ENCODE peak calls at places on chromosomes 4 and X, in ten cellular contexts. F, G, Q, D, Z, T, J, X, A and E are unnamed samples.

GRCh38 chr4:180059216-180059881 is 2183.9 kb upstream of the TENM3 start:
- DNase-seq in D (no peak), T (no peak), X (no peak), J (no peak), Z (no peak), F (no peak), Q (no peak), G (no peak), A (no peak), E (no peak)

GRCh38 chr4:65316534-65316933 is 353.8 kb downstream of the EPHA5 start:
- DNase-seq in A (no peak), J (no peak), G (no peak), Q (no peak), F (no peak), T (no peak), D (no peak), X (no peak), Z (no peak), E (no peak)

GRCh38 chr4:1227817-1228216 is 21.1 kb downstream of the CTBP1 start:
- DNase-seq in J (no peak), F (no peak), D (no peak), A (no peak), G (no peak), Z (no peak), T (no peak), X (no peak), Q (no peak), E (no peak)

GRCh38 chrX:14598330-14598729 is 69.0 kb downstream of the GLRA2 start:
- DNase-seq in X (no peak), G (no peak), Z (no peak), T (no peak), Q (no peak), D (no peak), J (no peak), A (no peak), F (no peak), E (no peak)

GRCh38 chr4:136864580-136865185 is 667.6 kb downstream of the PCDH18 start:
- DNase-seq in X (peak; percentile 82), Z (no peak), F (peak; percentile 28), D (no peak), A (peak; percentile 79), G (no peak), Q (peak; percentile 81), T (no peak), J (peak; percentile 9), E (no peak)

GRCh38 chr4:16123356-16124084 is 39.7 kb upstream of the PROM1 start:
- DNase-seq in G (no peak), J (no peak), Q (no peak), F (no peak), Z (no peak), X (no peak), T (no peak), A (no peak), D (no peak), E (no peak)

GRCh38 chr4:73945140-73945539 is 36.7 kb downstream of the PF4 start:
- DNase-seq in X (no peak), Z (no peak), Q (no peak), T (no peak), G (no peak), F (no peak), J (no peak), A (no peak), D (no peak), E (no peak)

GRCh38 chr4:5979981-5980380 is 38.2 kb downstream of the C4orf50 start:
- DNase-seq in J (no peak), F (no peak), X (no peak), T (no peak), Q (no peak), G (peak; percentile 33), A (peak; percentile 39), D (no peak), Z (no peak), E (no peak)

GRCh38 chr4:180695851-180696250 is 1547.4 kb upstream of the TENM3 start:
- DNase-seq in J (no peak), T (no peak), X (no peak), G (no peak), F (no peak), D (no peak), Z (no peak), A (no peak), Q (peak; percentile 97), E (no peak)

GRCh38 chrX:40065291-40066046 is 32.3 kb downstream of the BCOR start:
- DNase-seq in Z (no peak), Q (no peak), G (no peak), X (no peak), T (no peak), A (no peak), D (no peak), J (no peak), F (no peak), E (peak; percentile 40)

GRCh38 chrX:153689654-153690465 is 2.1 kb downstream of the SLC6A8 start:
- DNase-seq in X (no peak), Q (peak; percentile 23), D (no peak), T (no peak), F (no peak), G (no peak), Z (no peak), J (no peak), A (peak; percentile 52), E (no peak)

GRCh38 chr4:114659386-114660008 is 60.9 kb downstream of the UGT8 start:
- DNase-seq in Q (peak; percentile 64), F (peak; percentile 28), D (no peak), A (peak; percentile 68), X (peak; percentile 68), Z (peak; percentile 12), J (peak; percentile 1), T (no peak), G (no peak), E (peak; percentile 37)

GRCh38 chr4:96366632-96367031 is 526.7 kb downstream of the PDHA2 start:
- DNase-seq in D (no peak), A (no peak), T (no peak), Q (no peak), G (no peak), X (no peak), Z (no peak), F (no peak), J (no peak), E (no peak)

GRCh38 chr4:187608001-187608421 is 387.6 kb upstream of the ZFP42 start:
- DNase-seq in Z (no peak), J (peak; percentile 67), F (peak; percentile 73), X (peak; percentile 33), G (no peak), T (no peak), D (no peak), A (peak; percentile 59), Q (peak; percentile 93), E (no peak)

GRCh38 chrX:48974574-48974973 is 2.9 kb upstream of the KCND1 start:
- DNase-seq in F (no peak), J (no peak), Q (no peak), A (no peak), G (no peak), Z (no peak), T (no peak), D (no peak), X (no peak), E (no peak)

GRCh38 chrX:48975041-48975440 is 3.4 kb upstream of the KCND1 start:
- DNase-seq in F (no peak), T (no peak), Q (no peak), G (no peak), D (no peak), Z (no peak), X (no peak), A (no peak), J (no peak), E (no peak)

GRCh38 chrX:48975541-48975940 is 3.9 kb upstream of the KCND1 start:
- DNase-seq in X (no peak), Q (no peak), J (no peak), T (no peak), D (no peak), Z (no peak), A (no peak), G (no peak), F (no peak), E (no peak)

GRCh38 chrX:48974033-48974432 is 2.4 kb upstream of the KCND1 start:
- DNase-seq in Z (no peak), G (no peak), Q (no peak), T (no peak), J (no peak), A (no peak), D (no peak), F (no peak), X (no peak), E (no peak)

GRCh38 chrX:48976086-48976485 is 4.4 kb upstream of the KCND1 start:
- DNase-seq in Q (no peak), J (no peak), D (no peak), T (no peak), Z (no peak), X (no peak), A (no peak), F (no peak), G (no peak), E (no peak)
- TF ChIP-seq CTCF in Q (no peak), J (no peak), D (no peak), T (no peak), Z (no peak), X (no peak), A (no peak), F (no peak), G (no peak), E (no peak)

DNA sequence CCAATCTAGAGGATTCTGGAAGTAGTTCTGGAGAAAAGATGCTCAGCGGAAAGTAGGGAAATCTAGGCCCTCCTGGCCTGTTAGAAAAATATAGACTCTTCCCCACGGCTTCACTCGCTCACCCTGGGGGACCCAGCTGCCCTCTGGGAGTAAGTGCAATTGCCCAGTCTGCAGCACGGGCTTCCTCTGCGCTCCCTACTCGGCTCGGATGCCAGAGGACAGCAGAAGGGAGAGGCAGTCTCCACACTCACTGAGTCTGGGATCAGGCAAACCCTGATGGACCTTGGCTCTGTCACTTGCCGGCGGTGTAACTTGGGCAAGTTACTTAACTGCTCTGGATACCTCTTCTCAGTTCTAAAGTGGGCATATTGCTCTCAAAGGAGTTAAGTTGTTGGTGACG is 2.1 kb downstream of the SHISA3 start:
- DNase-seq in Z (no peak), T (no peak), G (no peak), D (no peak), F (no peak), J (no peak), Q (no peak), A (peak; percentile 2), X (peak; percentile 20), E (no peak)
- H3K4me3 ChIP-seq in Z (peak overlapping the region; percentile 80), T (no peak overlapping the region), G (peak overlapping the region; percentile 54), D (no peak overlapping the region), F (no peak overlapping the region), J (no peak overlapping the region), Q (peak overlapping the region; percentile 78), A (peak overlapping the region; percentile 90), X (peak overlapping the region; percentile 78), E (peak overlapping the region; percentile 45)

DNA sequence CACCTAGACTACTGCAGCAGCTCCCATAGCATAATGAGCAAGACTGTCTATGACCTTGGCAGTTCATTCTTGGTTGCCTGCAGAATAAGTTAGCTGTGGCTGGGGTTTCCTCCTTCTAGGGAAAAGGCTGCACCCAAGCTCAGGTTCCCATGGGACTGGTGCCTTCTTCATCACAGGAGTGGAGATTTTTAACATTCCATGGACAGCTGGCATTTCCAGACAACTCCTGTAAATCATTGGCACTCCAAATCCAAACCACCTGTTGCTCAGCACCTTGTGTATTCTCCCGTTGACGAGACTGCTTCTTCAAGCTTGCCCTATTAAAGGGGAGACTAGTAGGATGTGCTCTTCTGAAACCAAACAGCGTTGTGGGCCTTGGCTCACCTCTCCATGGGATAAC is 7.8 kb upstream of the NUP54 start:
- DNase-seq in D (no peak), A (no peak), Z (no peak), X (no peak), T (no peak), Q (no peak), F (no peak), G (no peak), J (no peak), E (no peak)
- TF ChIP-seq CTCF in D (no peak), A (no peak), Z (no peak), X (no peak), T (no peak), Q (no peak), F (no peak), G (no peak), J (no peak), E (no peak)

GRCh38 chrX:645024-645376 is 14.4 kb downstream of the SHOX start:
- DNase-seq in G (no peak), F (no peak), J (no peak), A (no peak), T (no peak), D (no peak), Z (no peak), Q (no peak), X (no peak), E (no peak)
- H3K4me3 ChIP-seq in G (no peak overlapping the region), F (no peak overlapping the region), J (no peak overlapping the region), A (no peak overlapping the region), T (no peak overlapping the region), D (no peak overlapping the region), Z (no peak overlapping the region), Q (no peak overlapping the region), X (no peak overlapping the region), E (no peak overlapping the region)